ENCODE peak calls at places on chromosomes 12 and 14, in nine cellular contexts. C is AG09319; L is stimulated activated CD4-positive, alpha-beta T cell treated with anti-CD3 and anti-CD28 coated beads, Interleukin-12 subunit alpha, Interleukin-12 subunit beta, amount 100 ng/mL, for 24 hours; X is Kasumi-1; S is stimulated activated CD8-positive, alpha-beta memory T cell treated with anti-CD3 and anti-CD28 coated beads, Interleukin-15, amount 100 ng/mL, for 24 hours; N is NCI-H748 treated with DMSO at 0.1 percent for 48 hours; H is Panc1; V is activated CD4-positive, CD25-positive, alpha-beta regulatory T cell treated with anti-CD3 and anti-CD28 coated beads, Interleukin-2, amount 50 U/mL, for 72 hours; R is BJ. K is an unnamed sample.

GRCh38 chr14:50762001-50762930 is 68.7 kb downstream of the NIN start:
- DNase-seq in L (peak; percentile 30), V (no peak), C (no peak), X (no peak), H (no peak), N (no peak), S (no peak), R (peak; percentile 51), K (no peak)

GRCh38 chr12:72570601-72571000 is 298.4 kb downstream of the TRHDE start:
- DNase-seq in H (no peak), X (no peak), R (no peak), C (no peak), V (no peak), S (no peak), L (no peak), N (peak; percentile 48), K (no peak)

GRCh38 chr12:97960741-97961608 is 498.4 kb downstream of the RMST start:
- DNase-seq in R (no peak), S (no peak), V (no peak), C (no peak), H (peak; percentile 20), X (peak; percentile 9), N (peak; percentile 11), L (peak; percentile 4), K (no peak)

GRCh38 chr14:61326847-61327246 is 5.5 kb downstream of the PRKCH start:
- DNase-seq in R (no peak), V (no peak), X (peak; percentile 13), H (no peak), S (no peak), C (no peak), L (no peak), N (no peak), K (peak; percentile 95)

GRCh38 chr12:51028811-51029146 is 2.6 kb upstream of the SLC11A2 start:
- DNase-seq in H (no peak), L (no peak), N (no peak), V (no peak), R (peak; percentile 10), X (no peak), S (no peak), C (no peak), K (no peak)

GRCh38 chr12:42483534-42483857 is 106.0 kb downstream of the PRICKLE1 start:
- DNase-seq in S (peak; percentile 1), R (no peak), X (no peak), V (peak; percentile 30), H (no peak), L (no peak), N (peak; percentile 22), C (no peak), K (peak; percentile 84)

GRCh38 chr12:49346659-49347306 is at the start of gene DNAJC22:
- DNase-seq in X (no peak), C (no peak), R (no peak), N (no peak), S (no peak), V (no peak), H (no peak), L (no peak), K (no peak)

GRCh38 chr12:69052613-69053408 is 119.8 kb upstream of the CPM start:
- DNase-seq in S (no peak), C (peak; percentile 60), L (peak; percentile 32), V (peak; percentile 59), X (no peak), N (no peak), H (no peak), R (peak; percentile 69), K (no peak)

GRCh38 chr12:127063339-127064090 is 1203.5 kb upstream of the TMEM132C start:
- DNase-seq in X (no peak), C (no peak), L (no peak), S (no peak), R (no peak), H (no peak), N (peak; percentile 95), V (no peak), K (no peak)

GRCh38 chr14:100849432-100849831 is 23.5 kb downstream of the MEG3 start:
- DNase-seq in R (no peak), S (no peak), V (no peak), C (no peak), X (no peak), H (no peak), N (no peak), L (no peak), K (no peak)

GRCh38 chr12:103908877-103909276 is 21.3 kb upstream of the HSP90B1 start:
- DNase-seq in N (no peak), H (no peak), S (no peak), C (no peak), V (no peak), X (no peak), L (no peak), R (peak; percentile 21), K (no peak)

GRCh38 chr14:99604766-99605298 is 825 bp upstream of the CCDC85C start:
- DNase-seq in H (no peak), R (no peak), V (peak; percentile 59), L (peak; percentile 11), C (no peak), N (peak; percentile 68), X (no peak), S (peak; percentile 13), K (no peak)

K was measured in vagina.